ENCODE peak calls at places on chromosomes 5 and 9, in eight cellular contexts. One of them, this sample, is unnamed.
A peak's percentile ranks its signal among the peaks of the same experiment; 100 is the strongest.

GRCh38 chr5:122751293-122751753 is 23.6 kb upstream of the SNX2 start:
- DNase-seq in hepatocyte: peak; percentile 77
- DNase-seq in upper lobe of right lung: no peak
- DNase-seq in NT2/D1: no peak
- DNase-seq in A549: no peak
- DNase-seq in Peyer's patch: no peak
- DNase-seq in fibroblast of lung: peak; percentile 75
- DNase-seq in CD8-positive, alpha-beta memory T cell: no peak
- DNase-seq in this sample: no peak

GRCh38 chr9:18268381-18268780 is 205.6 kb upstream of the ADAMTSL1 start:
- DNase-seq in hepatocyte: no peak
- DNase-seq in upper lobe of right lung: no peak
- DNase-seq in NT2/D1: no peak
- DNase-seq in A549: no peak
- DNase-seq in Peyer's patch: no peak
- DNase-seq in fibroblast of lung: peak; percentile 89
- DNase-seq in CD8-positive, alpha-beta memory T cell: no peak
- DNase-seq in this sample: no peak

GRCh38 chr5:39447059-39447458 is 22.3 kb upstream of the DAB2 start:
- DNase-seq in hepatocyte: no peak
- DNase-seq in upper lobe of right lung: no peak
- DNase-seq in NT2/D1: no peak
- DNase-seq in A549: no peak
- DNase-seq in Peyer's patch: no peak
- DNase-seq in fibroblast of lung: peak; percentile 64
- DNase-seq in CD8-positive, alpha-beta memory T cell: no peak
- DNase-seq in this sample: no peak

GRCh38 chr9:126146254-126147145 is 180.1 kb upstream of the MVB12B start:
- DNase-seq in hepatocyte: peak; percentile 78
- DNase-seq in upper lobe of right lung: peak; percentile 45
- DNase-seq in NT2/D1: peak; percentile 90
- DNase-seq in A549: peak; percentile 70
- DNase-seq in Peyer's patch: peak; percentile 58
- DNase-seq in fibroblast of lung: no peak
- DNase-seq in CD8-positive, alpha-beta memory T cell: no peak
- DNase-seq in this sample: no peak

GRCh38 chr5:139147743-139148079 is 50.5 kb downstream of the SIL1 start:
- DNase-seq in hepatocyte: peak; percentile 33
- DNase-seq in upper lobe of right lung: peak; percentile 72
- DNase-seq in NT2/D1: no peak
- DNase-seq in A549: no peak
- DNase-seq in Peyer's patch: no peak
- DNase-seq in fibroblast of lung: peak; percentile 67
- DNase-seq in CD8-positive, alpha-beta memory T cell: no peak
- DNase-seq in this sample: no peak

GRCh38 chr5:41457094-41457493 is 53.3 kb downstream of the PLCXD3 start:
- DNase-seq in hepatocyte: no peak
- DNase-seq in upper lobe of right lung: no peak
- DNase-seq in NT2/D1: no peak
- DNase-seq in A549: no peak
- DNase-seq in Peyer's patch: no peak
- DNase-seq in fibroblast of lung: no peak
- DNase-seq in CD8-positive, alpha-beta memory T cell: no peak
- DNase-seq in this sample: no peak

GRCh38 chr9:79196606-79197005 is 375.2 kb upstream of the TLE4 start:
- DNase-seq in hepatocyte: no peak
- DNase-seq in upper lobe of right lung: no peak
- DNase-seq in NT2/D1: no peak
- DNase-seq in A549: no peak
- DNase-seq in Peyer's patch: no peak
- DNase-seq in fibroblast of lung: peak; percentile 95
- DNase-seq in CD8-positive, alpha-beta memory T cell: no peak
- DNase-seq in this sample: no peak

GRCh38 chr9:116502746-116503145 is 184.4 kb upstream of the TRIM32 start:
- DNase-seq in hepatocyte: no peak
- DNase-seq in upper lobe of right lung: no peak
- DNase-seq in NT2/D1: no peak
- DNase-seq in A549: no peak
- DNase-seq in Peyer's patch: no peak
- DNase-seq in fibroblast of lung: no peak
- DNase-seq in CD8-positive, alpha-beta memory T cell: no peak
- DNase-seq in this sample: no peak

GRCh38 chr9:92501671-92502393 is 19.5 kb upstream of the ASPN start:
- DNase-seq in hepatocyte: peak; percentile 57
- DNase-seq in upper lobe of right lung: no peak
- DNase-seq in NT2/D1: no peak
- DNase-seq in A549: peak; percentile 43
- DNase-seq in Peyer's patch: peak; percentile 63
- DNase-seq in fibroblast of lung: peak; percentile 31
- DNase-seq in CD8-positive, alpha-beta memory T cell: no peak
- DNase-seq in this sample: no peak

GRCh38 chr5:154397652-154398406 is 48.0 kb upstream of the SAP30L start:
- DNase-seq in hepatocyte: no peak
- DNase-seq in upper lobe of right lung: no peak
- DNase-seq in NT2/D1: no peak
- DNase-seq in A549: no peak
- DNase-seq in Peyer's patch: peak; percentile 68
- DNase-seq in fibroblast of lung: no peak
- DNase-seq in CD8-positive, alpha-beta memory T cell: no peak
- DNase-seq in this sample: no peak

GRCh38 chr5:142801495-142801871 is 31.3 kb downstream of the ARHGAP26 start:
- DNase-seq in hepatocyte: no peak
- DNase-seq in upper lobe of right lung: no peak
- DNase-seq in NT2/D1: no peak
- DNase-seq in A549: no peak
- DNase-seq in Peyer's patch: no peak
- DNase-seq in fibroblast of lung: no peak
- DNase-seq in CD8-positive, alpha-beta memory T cell: no peak
- DNase-seq in this sample: no peak

GRCh38 chr9:127771570-127772189 is 6.8 kb downstream of the SH2D3C start:
- DNase-seq in hepatocyte: no peak
- DNase-seq in upper lobe of right lung: no peak
- DNase-seq in NT2/D1: no peak
- DNase-seq in A549: no peak
- DNase-seq in Peyer's patch: no peak
- DNase-seq in fibroblast of lung: no peak
- DNase-seq in CD8-positive, alpha-beta memory T cell: no peak
- DNase-seq in this sample: no peak

GRCh38 chr5:34571380-34572041 is 84.6 kb upstream of the RAI14 start:
- DNase-seq in hepatocyte: no peak
- DNase-seq in upper lobe of right lung: no peak
- DNase-seq in NT2/D1: no peak
- DNase-seq in A549: no peak
- DNase-seq in Peyer's patch: no peak
- DNase-seq in fibroblast of lung: peak; percentile 89
- DNase-seq in CD8-positive, alpha-beta memory T cell: no peak
- DNase-seq in this sample: no peak

GRCh38 chr5:147481857-147482256 is 28.0 kb downstream of the DPYSL3 start:
- DNase-seq in hepatocyte: no peak
- DNase-seq in upper lobe of right lung: no peak
- DNase-seq in NT2/D1: no peak
- DNase-seq in A549: no peak
- DNase-seq in Peyer's patch: no peak
- DNase-seq in fibroblast of lung: peak; percentile 87
- DNase-seq in CD8-positive, alpha-beta memory T cell: no peak
- DNase-seq in this sample: no peak

GRCh38 chr5:147482426-147483196 is 27.3 kb downstream of the DPYSL3 start:
- DNase-seq in hepatocyte: no peak
- DNase-seq in upper lobe of right lung: no peak
- DNase-seq in NT2/D1: no peak
- DNase-seq in A549: no peak
- DNase-seq in Peyer's patch: no peak
- DNase-seq in fibroblast of lung: peak; percentile 12
- DNase-seq in CD8-positive, alpha-beta memory T cell: no peak
- DNase-seq in this sample: no peak

GRCh38 chr5:147479949-147480348 is 29.9 kb downstream of the DPYSL3 start:
- DNase-seq in hepatocyte: no peak
- DNase-seq in upper lobe of right lung: no peak
- DNase-seq in NT2/D1: no peak
- DNase-seq in A549: no peak
- DNase-seq in Peyer's patch: no peak
- DNase-seq in fibroblast of lung: peak; percentile 84
- DNase-seq in CD8-positive, alpha-beta memory T cell: no peak
- DNase-seq in this sample: no peak

GRCh38 chr5:147483197-147483790 is 26.6 kb downstream of the DPYSL3 start:
- DNase-seq in hepatocyte: no peak
- DNase-seq in upper lobe of right lung: no peak
- DNase-seq in NT2/D1: no peak
- DNase-seq in A549: no peak
- DNase-seq in Peyer's patch: no peak
- DNase-seq in fibroblast of lung: peak; percentile 70
- DNase-seq in CD8-positive, alpha-beta memory T cell: no peak
- DNase-seq in this sample: no peak

GRCh38 chr5:147481376-147481775 is 28.5 kb downstream of the DPYSL3 start:
- DNase-seq in hepatocyte: no peak
- DNase-seq in upper lobe of right lung: no peak
- DNase-seq in NT2/D1: no peak
- DNase-seq in A549: no peak
- DNase-seq in Peyer's patch: no peak
- DNase-seq in fibroblast of lung: peak; percentile 98
- DNase-seq in CD8-positive, alpha-beta memory T cell: no peak
- DNase-seq in this sample: no peak
- H3K4me1 ChIP-seq in hepatocyte: no peaks in the 10 kb centered on the region
- H3K4me1 ChIP-seq in upper lobe of right lung: peaks cover 38% of the 10 kb centered on the region
- H3K4me1 ChIP-seq in NT2/D1: no peaks in the 10 kb centered on the region
- H3K4me1 ChIP-seq in A549: peaks cover 6% of the 10 kb centered on the region
- H3K4me1 ChIP-seq in Peyer's patch: no peaks in the 10 kb centered on the region
- H3K4me1 ChIP-seq in fibroblast of lung: peaks cover 17% of the 10 kb centered on the region
- H3K4me1 ChIP-seq in CD8-positive, alpha-beta memory T cell: no peaks in the 10 kb centered on the region
- H3K4me1 ChIP-seq in this sample: no peaks in the 10 kb centered on the region

DNA sequence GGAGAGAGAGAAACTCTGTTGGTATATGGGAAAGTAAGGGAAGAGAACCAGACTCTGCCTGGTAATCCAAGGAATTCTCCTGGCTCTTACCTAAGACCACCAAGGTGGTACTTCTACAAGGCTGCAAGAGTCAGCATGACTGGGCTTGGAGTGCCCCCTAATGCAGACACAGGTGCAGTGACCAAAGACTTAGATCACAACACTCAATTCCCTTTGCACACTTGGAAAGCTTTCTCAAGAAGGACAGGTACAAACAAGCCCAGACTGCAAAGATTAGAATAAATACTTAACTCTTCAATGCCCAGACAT is 25.2 kb downstream of the UGT3A2 start:
- DNase-seq in hepatocyte: no peak
- DNase-seq in upper lobe of right lung: no peak
- DNase-seq in NT2/D1: no peak
- DNase-seq in A549: no peak
- DNase-seq in Peyer's patch: no peak
- DNase-seq in fibroblast of lung: no peak
- DNase-seq in CD8-positive, alpha-beta memory T cell: no peak
- DNase-seq in this sample: no peak
- H3K4me1 ChIP-seq in hepatocyte: no peaks in the 10 kb centered on the region
- H3K4me1 ChIP-seq in upper lobe of right lung: no peaks in the 10 kb centered on the region
- H3K4me1 ChIP-seq in NT2/D1: peaks cover 7% of the 10 kb centered on the region
- H3K4me1 ChIP-seq in A549: no peaks in the 10 kb centered on the region
- H3K4me1 ChIP-seq in Peyer's patch: no peaks in the 10 kb centered on the region
- H3K4me1 ChIP-seq in fibroblast of lung: no peaks in the 10 kb centered on the region
- H3K4me1 ChIP-seq in CD8-positive, alpha-beta memory T cell: no peaks in the 10 kb centered on the region
- H3K4me1 ChIP-seq in this sample: no peaks in the 10 kb centered on the region

GRCh38 chr5:81505672-81506071 is 111.7 kb upstream of the ACOT12 start:
- DNase-seq in hepatocyte: no peak
- DNase-seq in upper lobe of right lung: no peak
- DNase-seq in NT2/D1: no peak
- DNase-seq in A549: no peak
- DNase-seq in Peyer's patch: no peak
- DNase-seq in fibroblast of lung: no peak
- DNase-seq in CD8-positive, alpha-beta memory T cell: no peak
- DNase-seq in this sample: no peak

GRCh38 chr5:81506900-81507588 is 113.1 kb upstream of the ACOT12 start:
- DNase-seq in hepatocyte: peak; percentile 86
- DNase-seq in upper lobe of right lung: no peak
- DNase-seq in NT2/D1: peak; percentile 30
- DNase-seq in A549: peak; percentile 66
- DNase-seq in Peyer's patch: peak; percentile 66
- DNase-seq in fibroblast of lung: peak; percentile 87
- DNase-seq in CD8-positive, alpha-beta memory T cell: no peak
- DNase-seq in this sample: no peak

DNA sequence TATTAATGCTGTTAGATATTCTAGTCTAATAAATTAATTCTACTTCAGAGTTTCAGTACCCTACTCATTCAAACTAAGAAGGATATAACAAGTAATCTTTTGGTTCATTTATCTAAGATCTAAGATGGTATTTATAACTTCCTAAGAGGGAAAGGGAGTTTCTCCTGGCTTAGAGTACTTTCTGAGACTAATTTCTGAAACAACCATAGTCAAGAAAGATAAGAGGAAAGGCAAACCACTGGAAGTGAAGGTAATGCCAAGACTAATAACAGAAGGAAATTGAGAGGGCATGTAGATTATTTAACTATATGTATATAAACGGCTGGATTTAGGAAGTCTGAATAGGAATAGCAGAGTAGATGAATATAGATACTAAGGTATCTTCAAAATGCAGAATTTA is 112.4 kb upstream of the ACOT12 start:
- DNase-seq in hepatocyte: no peak
- DNase-seq in upper lobe of right lung: no peak
- DNase-seq in NT2/D1: no peak
- DNase-seq in A549: no peak
- DNase-seq in Peyer's patch: no peak
- DNase-seq in fibroblast of lung: no peak
- DNase-seq in CD8-positive, alpha-beta memory T cell: no peak
- DNase-seq in this sample: no peak
- H3K4me1 ChIP-seq in hepatocyte: peaks cover 3% of the 10 kb centered on the region
- H3K4me1 ChIP-seq in upper lobe of right lung: peaks cover 10% of the 10 kb centered on the region
- H3K4me1 ChIP-seq in NT2/D1: no peaks in the 10 kb centered on the region
- H3K4me1 ChIP-seq in A549: peaks cover 6% of the 10 kb centered on the region
- H3K4me1 ChIP-seq in Peyer's patch: no peaks in the 10 kb centered on the region
- H3K4me1 ChIP-seq in fibroblast of lung: peaks cover 2% of the 10 kb centered on the region
- H3K4me1 ChIP-seq in CD8-positive, alpha-beta memory T cell: no peaks in the 10 kb centered on the region
- H3K4me1 ChIP-seq in this sample: no peaks in the 10 kb centered on the region

GRCh38 chr5:67020231-67020630 is 176.4 kb downstream of the CD180 start:
- DNase-seq in hepatocyte: no peak
- DNase-seq in upper lobe of right lung: no peak
- DNase-seq in NT2/D1: no peak
- DNase-seq in A549: no peak
- DNase-seq in Peyer's patch: no peak
- DNase-seq in fibroblast of lung: peak; percentile 91
- DNase-seq in CD8-positive, alpha-beta memory T cell: no peak
- DNase-seq in this sample: no peak

GRCh38 chr5:67025437-67025836 is 171.2 kb downstream of the CD180 start:
- DNase-seq in hepatocyte: no peak
- DNase-seq in upper lobe of right lung: no peak
- DNase-seq in NT2/D1: no peak
- DNase-seq in A549: no peak
- DNase-seq in Peyer's patch: no peak
- DNase-seq in fibroblast of lung: no peak
- DNase-seq in CD8-positive, alpha-beta memory T cell: no peak
- DNase-seq in this sample: no peak

GRCh38 chr5:67021522-67022316 is 174.9 kb downstream of the CD180 start:
- DNase-seq in hepatocyte: no peak
- DNase-seq in upper lobe of right lung: no peak
- DNase-seq in NT2/D1: no peak
- DNase-seq in A549: no peak
- DNase-seq in Peyer's patch: no peak
- DNase-seq in fibroblast of lung: peak; percentile 62
- DNase-seq in CD8-positive, alpha-beta memory T cell: no peak
- DNase-seq in this sample: no peak

GRCh38 chr5:67026278-67026677 is 170.3 kb downstream of the CD180 start:
- DNase-seq in hepatocyte: no peak
- DNase-seq in upper lobe of right lung: no peak
- DNase-seq in NT2/D1: no peak
- DNase-seq in A549: no peak
- DNase-seq in Peyer's patch: no peak
- DNase-seq in fibroblast of lung: no peak
- DNase-seq in CD8-positive, alpha-beta memory T cell: no peak
- DNase-seq in this sample: no peak

GRCh38 chr5:67021031-67021430 is 175.6 kb downstream of the CD180 start:
- DNase-seq in hepatocyte: no peak
- DNase-seq in upper lobe of right lung: no peak
- DNase-seq in NT2/D1: no peak
- DNase-seq in A549: no peak
- DNase-seq in Peyer's patch: no peak
- DNase-seq in fibroblast of lung: no peak
- DNase-seq in CD8-positive, alpha-beta memory T cell: no peak
- DNase-seq in this sample: peak; percentile 88
- H3K4me1 ChIP-seq in hepatocyte: peaks cover 6% of the 10 kb centered on the region
- H3K4me1 ChIP-seq in upper lobe of right lung: peaks cover 35% of the 10 kb centered on the region
- H3K4me1 ChIP-seq in NT2/D1: no peaks in the 10 kb centered on the region
- H3K4me1 ChIP-seq in A549: peaks cover 8% of the 10 kb centered on the region
- H3K4me1 ChIP-seq in Peyer's patch: no peaks in the 10 kb centered on the region
- H3K4me1 ChIP-seq in fibroblast of lung: no peaks in the 10 kb centered on the region
- H3K4me1 ChIP-seq in CD8-positive, alpha-beta memory T cell: no peaks in the 10 kb centered on the region
- H3K4me1 ChIP-seq in this sample: peaks cover 38% of the 10 kb centered on the region

This sample was measured in RWPE2.